ENCODE peak calls at places on chromosomes 11 and 22, in four cellular contexts. R, A, P and X are unnamed samples.

GRCh38 chr11:61041755-61042518 is 60.4 kb upstream of the CD5 start:
- DNase-seq in P (peak), A (peak), R (peak), X (no peak)

GRCh38 chr11:73350908-73351636 is 25.1 kb upstream of the RELT start:
- DNase-seq in R (peak), A (no peak), P (peak), X (no peak)

GRCh38 chr22:35311551-35311999 is 11.9 kb downstream of the TOM1 start:
- DNase-seq in P (no peak), R (no peak), A (no peak), X (no peak)

GRCh38 chr11:118614511-118614910 is 7.1 kb downstream of the PHLDB1 start:
- DNase-seq in R (no peak), P (no peak), A (no peak), X (no peak)

GRCh38 chr11:126892781-126893180 is 107.8 kb downstream of the KIRREL3 start:
- DNase-seq in A (no peak), P (no peak), R (no peak), X (no peak)

GRCh38 chr11:94145431-94145830 is 16.8 kb downstream of the PANX1 start:
- DNase-seq in R (no peak), A (no peak), P (no peak), X (no peak)

GRCh38 chr11:10878408-10879214 is 20.8 kb upstream of the ZBED5 start:
- DNase-seq in A (no peak), R (no peak), P (no peak), X (peak)

GRCh38 chr22:37487559-37487958 is 1.4 kb upstream of the MFNG start:
- DNase-seq in R (no peak), P (no peak), A (no peak), X (no peak)

GRCh38 chr22:46057762-46058420 is 80.9 kb upstream of the WNT7B start:
- DNase-seq in R (no peak), P (no peak), A (no peak), X (peak)

GRCh38 chr22:17358394-17358793 is 10.9 kb upstream of the CECR2 start:
- DNase-seq in A (no peak), P (no peak), R (no peak), X (no peak)

GRCh38 chr11:66957971-66958231 is 282 bp downstream of the PC start:
- DNase-seq in P (no peak), R (no peak), A (no peak), X (no peak)

GRCh38 chr11:27317751-27318150 is 45.3 kb downstream of the CCDC34 start:
- DNase-seq in P (no peak), A (no peak), R (no peak), X (no peak)

GRCh38 chr11:111457731-111458368 is 54.3 kb downstream of the BTG4 start:
- DNase-seq in P (no peak), R (no peak), A (no peak), X (no peak)

GRCh38 chr22:22401381-22401780 is 107.2 kb downstream of the ZNF280B start:
- DNase-seq in R (no peak), A (no peak), P (no peak), X (no peak)

GRCh38 chr11:122811721-122812120 is 26.6 kb upstream of the CRTAM start:
- DNase-seq in R (no peak), P (no peak), A (no peak), X (no peak)

GRCh38 chr11:128916646-128917045 is 25.5 kb downstream of the KCNJ5 start:
- DNase-seq in R (no peak), P (no peak), A (no peak), X (no peak)

GRCh38 chr11:62542750-62543567 is 3.6 kb downstream of the AHNAK start:
- DNase-seq in R (peak), A (peak), P (peak), X (peak)

GRCh38 chr11:57641426-57641825 is 8.3 kb downstream of the YPEL4 start:
- DNase-seq in A (no peak), R (no peak), P (no peak), X (no peak)

GRCh38 chr11:86588566-86589090 is 83.8 kb downstream of the ME3 start:
- DNase-seq in P (peak), A (no peak), R (no peak), X (no peak)

GRCh38 chr11:65894034-65894591 is 3.6 kb downstream of the CCDC85B start:
- DNase-seq in A (no peak), P (no peak), R (no peak), X (no peak)

GRCh38 chr22:42717197-42717967 is 3.3 kb downstream of the A4GALT start:
- DNase-seq in R (no peak), P (peak), A (no peak), X (no peak)